ENCODE peak calls at places on chromosomes 2 and 18, in ten cellular contexts. V is progenitor cell of endocrine pancreas; R is ascending aorta; P is SJSA1; Z is right cardiac atrium; G is hypothalamus; S is stimulated activated CD4-positive, alpha-beta T cell treated with anti-CD3 and anti-CD28 coated beads, Interleukin-15, amount 100 ng/mL, for 1 hour; O is stomach; Y is astrocyte; I is NCI-H510A. A is an unnamed sample.
A peak's percentile ranks its signal among the peaks of the same experiment; 100 is the strongest.

GRCh38 chr2:178200331-178200730 is 6.0 kb downstream of the OSBPL6 start:
- DNase-seq in R (no peak), Y (no peak), O (no peak), I (no peak), S (no peak), V (no peak), Z (no peak), G (no peak), P (no peak), A (no peak)

GRCh38 chr2:175180701-175181103 is 808 bp downstream of the ATP5MC3 start:
- DNase-seq in P (peak; percentile 48), G (peak; percentile 4), O (peak; percentile 39), V (no peak), I (peak; percentile 40), Z (peak; percentile 39), S (peak; percentile 20), R (no peak), Y (peak; percentile 49), A (peak; percentile 53)

GRCh38 chr2:101238930-101239759 is 13.5 kb upstream of the CNOT11 start:
- DNase-seq in S (no peak), R (no peak), Z (no peak), V (peak; percentile 44), O (peak; percentile 86), I (no peak), Y (no peak), P (no peak), G (no peak), A (no peak)

GRCh38 chr2:238839428-238839827 is 8.5 kb upstream of the TWIST2 start:
- DNase-seq in S (no peak), I (no peak), G (no peak), Z (no peak), O (no peak), R (no peak), Y (no peak), P (no peak), V (no peak), A (no peak)

GRCh38 chr18:35076556-35076955 is 35.3 kb downstream of the MAPRE2 start:
- DNase-seq in I (no peak), O (no peak), S (no peak), V (no peak), R (no peak), P (peak; percentile 59), Z (no peak), G (no peak), Y (peak; percentile 93), A (no peak)

GRCh38 chr2:219285894-219286425 is 6.8 kb downstream of the DNAJB2 start:
- DNase-seq in O (no peak), S (no peak), I (peak; percentile 8), Z (peak; percentile 53), V (no peak), G (no peak), P (no peak), Y (peak; percentile 30), R (no peak), A (peak; percentile 75)

GRCh38 chr2:146666336-146666735 is 1178.5 kb upstream of the ACVR2A start:
- DNase-seq in Z (no peak), I (no peak), S (no peak), G (no peak), V (no peak), O (no peak), P (no peak), Y (peak; percentile 16), R (no peak), A (no peak)

GRCh38 chr2:172480301-172481218 is 53.2 kb downstream of the ITGA6 start:
- DNase-seq in Z (peak; percentile 59), O (no peak), G (no peak), Y (peak; percentile 9), P (peak; percentile 55), R (no peak), S (no peak), I (no peak), V (no peak), A (peak; percentile 64)

GRCh38 chr2:45675130-45675812 is 23.8 kb downstream of the PRKCE start:
- DNase-seq in I (peak; percentile 66), Y (no peak), Z (peak; percentile 39), G (no peak), V (no peak), R (no peak), P (no peak), O (peak; percentile 78), S (no peak), A (no peak)

GRCh38 chr2:241508240-241508509 is 209 bp downstream of the STK25 start:
- DNase-seq in I (no peak), R (no peak), Z (no peak), G (peak; percentile 75), P (no peak), S (no peak), V (no peak), O (no peak), Y (no peak), A (peak; percentile 38)

GRCh38 chr18:8756571-8756970 is 51.2 kb downstream of the MTCL1 start:
- DNase-seq in Y (peak; percentile 36), I (no peak), Z (no peak), S (no peak), R (no peak), V (no peak), P (peak; percentile 54), G (no peak), O (no peak), A (peak; percentile 8)

GRCh38 chr2:26941486-26941885 is 29.0 kb upstream of the MAPRE3 start:
- DNase-seq in G (no peak), I (no peak), Z (no peak), S (no peak), V (no peak), P (no peak), Y (no peak), O (no peak), R (no peak), A (no peak)

GRCh38 chr2:236159778-236160170 is 8.4 kb downstream of the GBX2 start:
- DNase-seq in Y (no peak), O (no peak), S (no peak), G (no peak), V (no peak), R (no peak), Z (no peak), P (no peak), I (no peak), A (no peak)

GRCh38 chr2:101440127-101440738 is 34.7 kb downstream of the RFX8 start:
- DNase-seq in S (no peak), Z (peak; percentile 41), Y (peak; percentile 71), V (no peak), P (no peak), O (peak; percentile 63), R (no peak), I (peak; percentile 26), G (no peak), A (no peak)

GRCh38 chr2:181955010-181955409 is 30.6 kb upstream of the PPP1R1C start:
- DNase-seq in R (no peak), I (no peak), Y (peak; percentile 71), O (no peak), S (no peak), P (no peak), V (no peak), Z (no peak), G (no peak), A (no peak)

GRCh38 chr2:232761301-232761907 is 15.0 kb downstream of the KCNJ13 start:
- DNase-seq in G (no peak), S (no peak), R (no peak), Z (no peak), V (no peak), I (peak; percentile 43), Y (peak; percentile 27), P (no peak), O (peak; percentile 28), A (no peak)

GRCh38 chr2:39550701-39551285 is 113.7 kb upstream of the MAP4K3 start:
- DNase-seq in S (no peak), V (no peak), G (no peak), O (no peak), Z (no peak), R (no peak), P (no peak), I (no peak), Y (peak; percentile 61), A (no peak)

GRCh38 chr2:31275976-31276375 is 42.0 kb downstream of the EHD3 start:
- DNase-seq in S (no peak), Y (no peak), V (no peak), I (no peak), Z (peak; percentile 38), R (no peak), P (no peak), G (no peak), O (no peak), A (no peak)

GRCh38 chr18:27467073-27467472 is 282.0 kb upstream of the CHST9 start:
- DNase-seq in Y (no peak), Z (no peak), P (no peak), O (no peak), R (no peak), G (no peak), S (no peak), V (no peak), I (no peak), A (no peak)

GRCh38 chr2:239429473-239430350 is 28.9 kb upstream of the HDAC4 start:
- DNase-seq in V (no peak), Z (no peak), I (no peak), G (no peak), P (peak; percentile 36), Y (no peak), R (no peak), O (no peak), S (no peak), A (no peak)

GRCh38 chr18:32899819-32900218 is 127.0 kb upstream of the KLHL14 start:
- DNase-seq in Y (no peak), V (no peak), Z (no peak), R (no peak), P (no peak), O (no peak), G (no peak), I (no peak), S (no peak), A (no peak)

GRCh38 chr2:136582631-136583205 is 182.6 kb upstream of the THSD7B start:
- DNase-seq in Y (no peak), I (no peak), G (no peak), S (no peak), Z (peak; percentile 17), O (no peak), P (no peak), R (no peak), V (peak; percentile 53), A (peak; percentile 62)

GRCh38 chr2:129935118-129935517 is 44.3 kb upstream of the RAB6C start:
- DNase-seq in G (no peak), V (no peak), R (no peak), P (no peak), Y (no peak), S (no peak), I (no peak), Z (no peak), O (no peak), A (no peak)

GRCh38 chr2:186610785-186611184 is 20.9 kb downstream of the ITGAV start:
- DNase-seq in S (no peak), Z (no peak), P (no peak), I (no peak), O (no peak), R (no peak), V (no peak), G (no peak), Y (no peak), A (no peak)

GRCh38 chr2:236262238-236262637 is 2.0 kb downstream of the ASB18 start:
- DNase-seq in Z (no peak), P (no peak), V (no peak), R (no peak), Y (no peak), O (no peak), G (no peak), I (no peak), S (no peak), A (no peak)

GRCh38 chr18:76410660-76411417 is 84.2 kb downstream of the ZNF516 start:
- DNase-seq in P (peak; percentile 27), O (no peak), Y (no peak), Z (no peak), S (no peak), R (no peak), G (no peak), V (no peak), I (no peak), A (no peak)

GRCh38 chr2:149037851-149038250 is 648 bp upstream of the LYPD6B start:
- DNase-seq in G (no peak), Y (no peak), O (peak; percentile 53), Z (no peak), S (no peak), R (no peak), V (no peak), I (no peak), P (no peak), A (no peak)

GRCh38 chr2:118968031-118968430 is 26.0 kb downstream of the MARCO start:
- DNase-seq in Z (no peak), G (no peak), Y (no peak), R (no peak), V (no peak), I (no peak), S (no peak), O (no peak), P (no peak), A (no peak)

A was measured in testis.